ENCODE peak calls at places on chromosome 4, in ten cellular contexts. H, Z, A, L, F, I, Y, M, T and K are unnamed samples.

GRCh38 chr4:82050806-82051205 is 323.0 kb downstream of the HNRNPD start:
- DNase-seq in L (no peak), A (no peak), M (no peak), F (no peak), I (no peak), Z (no peak), Y (no peak), T (no peak), H (peak), K (no peak)

GRCh38 chr4:122692641-122693520 is 39.6 kb upstream of the BBS12 start:
- DNase-seq in T (no peak), M (peak), H (peak), I (no peak), Y (no peak), L (no peak), A (no peak), F (no peak), Z (no peak), K (no peak)

GRCh38 chr4:17385403-17385802 is 126.5 kb downstream of the QDPR start:
- DNase-seq in H (peak), Z (no peak), T (no peak), L (no peak), I (no peak), Y (no peak), M (peak), A (peak), F (peak), K (no peak)

GRCh38 chr4:24137963-24138601 is 248.2 kb upstream of the PPARGC1A start:
- DNase-seq in M (no peak), A (no peak), T (no peak), Z (no peak), H (no peak), Y (no peak), L (no peak), I (no peak), F (peak), K (no peak)

GRCh38 chr4:173371292-173372192 is 788 bp downstream of the SAP30 start:
- DNase-seq in M (peak), L (peak), I (peak), F (peak), H (peak), T (no peak), Y (peak), Z (no peak), A (peak), K (peak)

GRCh38 chr4:101851671-101852070 is 61.1 kb downstream of the BANK1 start:
- DNase-seq in L (no peak), F (no peak), T (no peak), M (no peak), Z (no peak), Y (no peak), I (no peak), A (no peak), H (no peak), K (no peak)

GRCh38 chr4:56321246-56321645 is 66.0 kb downstream of the AASDH start:
- DNase-seq in F (peak), M (peak), L (no peak), A (no peak), I (no peak), Y (no peak), Z (no peak), H (peak), T (no peak), K (no peak)

GRCh38 chr4:157701695-157701994 is 471.2 kb downstream of the GASK1B start:
- DNase-seq in Y (no peak), M (no peak), I (no peak), A (no peak), F (no peak), T (no peak), L (no peak), H (no peak), Z (no peak), K (no peak)

DNA sequence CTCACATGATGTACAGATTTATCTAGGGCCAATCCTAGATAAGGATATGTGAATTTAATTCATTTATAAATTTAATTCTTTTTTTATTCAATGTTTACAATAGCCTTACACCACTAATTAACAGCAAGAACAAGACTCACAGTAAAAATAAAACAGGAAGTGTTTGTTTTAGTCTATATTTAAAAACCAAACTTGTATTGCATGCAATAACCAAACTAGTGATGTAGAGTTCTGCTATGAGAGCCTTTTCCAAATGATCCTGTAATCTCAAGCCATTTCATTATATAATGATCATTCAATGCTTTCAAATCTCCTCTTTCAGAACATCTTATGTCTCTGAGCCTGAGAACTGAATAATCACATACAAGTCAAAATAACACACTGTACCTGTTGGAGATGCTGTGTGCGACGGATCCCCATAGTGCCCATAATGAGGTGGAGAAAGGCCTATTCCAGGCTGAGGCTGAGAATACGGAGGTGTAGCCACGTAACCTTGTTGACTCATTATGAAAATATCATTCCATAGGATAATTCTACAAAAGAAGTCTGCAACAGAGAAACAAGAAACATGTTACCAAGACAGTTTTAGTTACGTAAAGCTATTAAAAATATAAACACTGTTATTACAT is 2.6 kb downstream of the SEC24D start:
- DNase-seq in A (no peak), L (no peak), I (no peak), T (no peak), F (no peak), M (no peak), H (no peak), Z (no peak), Y (no peak), K (no peak)
- H3K4me3 ChIP-seq in A (no peak), L (peak), I (no peak), T (no peak), F (peak), M (peak), H (peak), Z (no peak), Y (no peak), K (no peak)

DNA sequence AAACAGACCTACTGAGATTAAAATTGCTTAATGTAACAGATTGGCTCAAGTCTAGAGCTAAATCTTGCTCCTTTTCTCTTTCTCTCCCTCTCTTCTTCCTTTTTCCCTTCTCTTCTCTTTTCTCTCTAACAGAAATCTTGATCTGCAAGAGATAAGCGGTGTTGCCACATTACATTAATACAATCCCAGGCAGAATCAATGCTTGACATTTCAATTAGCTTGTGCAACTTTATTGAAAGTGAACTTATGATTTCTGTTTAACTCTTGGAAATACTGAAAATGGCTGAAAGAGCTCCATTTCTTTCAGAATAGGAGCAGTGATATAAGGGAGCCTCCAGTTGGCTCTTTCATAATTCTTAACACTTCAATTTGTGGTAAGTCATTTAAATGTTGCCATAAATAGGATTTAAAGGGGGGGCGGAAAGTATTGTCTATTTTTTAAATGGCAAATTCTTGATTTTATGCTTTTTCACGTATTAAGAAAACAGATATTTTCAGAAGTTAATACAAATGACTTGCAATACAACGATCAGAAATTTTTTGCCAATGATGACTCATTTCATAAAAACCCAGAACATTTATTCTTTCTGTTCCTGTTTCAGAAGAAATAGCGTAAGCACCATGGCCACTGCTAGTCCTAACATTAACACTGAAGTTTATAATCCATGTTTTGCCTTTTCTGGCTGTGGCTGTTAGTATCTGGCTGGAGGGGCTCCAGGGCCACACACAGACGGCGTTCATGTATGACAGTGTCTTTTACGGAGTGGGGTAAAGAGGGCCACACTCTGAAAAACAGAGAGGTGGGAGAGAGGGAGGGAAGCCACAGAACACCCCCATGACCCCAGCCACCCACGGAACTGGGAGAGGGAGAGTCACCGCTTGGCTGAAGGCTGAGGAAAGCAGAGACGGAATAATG is 115.7 kb upstream of the FAT1 start:
- DNase-seq in A (no peak), L (no peak), I (peak), T (no peak), Z (no peak), H (peak), F (peak), Y (no peak), M (peak), K (no peak)
- H3K4me3 ChIP-seq in A (no peak), L (peak), I (no peak), T (peak), Z (no peak), H (peak), F (peak), Y (no peak), M (peak), K (no peak)

GRCh38 chr4:74133786-74134499 is 24.0 kb upstream of the MTHFD2L start:
- DNase-seq in I (peak), M (peak), F (peak), H (peak), T (peak), Y (peak), L (peak), Z (peak), A (peak), K (peak)
- H3K4me3 ChIP-seq in I (no peak), M (no peak), F (no peak), H (no peak), T (no peak), Y (no peak), L (no peak), Z (no peak), A (no peak), K (no peak)

GRCh38 chr4:112895785-112896184 is 153.7 kb upstream of the ANK2 start:
- DNase-seq in M (no peak), F (peak), A (no peak), Z (peak), H (peak), I (no peak), T (no peak), Y (no peak), L (no peak), K (no peak)
- H3K4me3 ChIP-seq in M (no peak), F (no peak), A (no peak), Z (no peak), H (no peak), I (no peak), T (no peak), Y (no peak), L (no peak), K (no peak)

GRCh38 chr4:151321586-151321985 is 3.8 kb downstream of the SH3D19 start:
- DNase-seq in F (no peak), M (no peak), Z (no peak), H (no peak), T (no peak), L (no peak), Y (no peak), A (no peak), I (no peak), K (no peak)

GRCh38 chr4:151322565-151322964 is 2.8 kb downstream of the SH3D19 start:
- DNase-seq in F (no peak), A (no peak), H (peak), Y (no peak), M (peak), L (no peak), I (no peak), Z (no peak), T (no peak), K (no peak)

GRCh38 chr4:151324124-151324448 is 1.3 kb downstream of the SH3D19 start:
- DNase-seq in Z (no peak), F (no peak), T (no peak), I (no peak), L (no peak), Y (no peak), M (no peak), A (no peak), H (no peak), K (no peak)

GRCh38 chr4:151325320-151326246 is at the start of gene SH3D19:
- DNase-seq in H (peak), Y (peak), M (peak), T (peak), A (no peak), I (peak), Z (peak), F (peak), L (no peak), K (peak)

DNA sequence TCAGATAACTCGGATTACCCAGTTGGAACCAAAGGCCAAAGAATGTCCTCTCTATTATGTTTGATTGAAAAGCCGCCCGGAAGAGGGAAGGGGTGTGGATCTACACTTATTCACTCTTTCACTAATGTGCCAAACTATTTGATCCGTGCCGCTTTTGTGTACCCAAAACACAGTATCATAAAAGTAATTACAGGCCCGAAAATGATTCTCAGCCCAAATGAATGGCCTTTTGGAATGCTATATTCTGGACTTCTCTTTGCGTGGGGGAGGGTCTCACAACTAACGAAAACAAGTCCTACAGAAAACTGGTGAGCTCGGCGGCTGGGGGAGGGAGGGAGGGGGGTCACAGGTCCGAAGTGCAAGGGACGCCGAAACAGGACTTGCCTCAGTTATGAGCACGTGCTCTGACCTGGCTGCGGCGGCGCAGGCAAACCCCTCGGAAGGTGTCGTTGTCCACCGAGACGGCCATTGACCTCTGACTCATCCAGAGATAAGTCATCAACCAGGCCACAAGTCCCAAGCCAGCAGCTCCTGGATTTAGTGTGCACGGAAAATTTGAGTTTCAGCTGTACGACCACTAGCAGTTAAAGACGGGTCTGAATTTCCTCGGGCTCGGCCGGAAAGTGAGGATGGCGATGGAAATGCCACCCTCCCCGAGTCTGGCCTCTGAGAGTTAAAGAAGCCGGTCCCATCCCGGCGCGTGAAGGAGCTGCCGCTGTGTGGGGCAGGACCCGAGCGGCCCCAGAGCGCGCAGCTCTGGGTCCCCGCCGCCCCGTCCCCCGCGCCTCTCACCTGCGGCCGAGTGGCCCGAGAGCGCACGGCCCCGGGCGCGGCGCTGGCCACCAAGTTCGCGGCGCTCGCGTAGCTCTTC is 721 bp downstream of the SH3D19 start:
- DNase-seq in M (peak), T (peak), L (no peak), Z (no peak), I (peak), H (peak), Y (peak), A (no peak), F (peak), K (no peak)
- H3K4me3 ChIP-seq in M (peak), T (peak), L (peak), Z (peak), I (peak), H (peak), Y (peak), A (no peak), F (peak), K (peak)

GRCh38 chr4:162163892-162164759 is at the start of gene FSTL5:
- DNase-seq in Y (peak), F (peak), L (no peak), Z (no peak), M (peak), A (no peak), H (peak), T (no peak), I (peak), K (peak)
- H3K4me3 ChIP-seq in Y (peak), F (no peak), L (peak), Z (peak), M (peak), A (no peak), H (peak), T (no peak), I (peak), K (no peak)

GRCh38 chr4:184824776-184825393 is 883 bp downstream of the ACSL1 start:
- DNase-seq in Y (no peak), A (peak), H (no peak), Z (no peak), M (no peak), L (no peak), I (no peak), T (no peak), F (no peak), K (peak)
- H3K4me3 ChIP-seq in Y (peak), A (peak), H (peak), Z (peak), M (peak), L (peak), I (peak), T (peak), F (peak), K (peak)

DNA sequence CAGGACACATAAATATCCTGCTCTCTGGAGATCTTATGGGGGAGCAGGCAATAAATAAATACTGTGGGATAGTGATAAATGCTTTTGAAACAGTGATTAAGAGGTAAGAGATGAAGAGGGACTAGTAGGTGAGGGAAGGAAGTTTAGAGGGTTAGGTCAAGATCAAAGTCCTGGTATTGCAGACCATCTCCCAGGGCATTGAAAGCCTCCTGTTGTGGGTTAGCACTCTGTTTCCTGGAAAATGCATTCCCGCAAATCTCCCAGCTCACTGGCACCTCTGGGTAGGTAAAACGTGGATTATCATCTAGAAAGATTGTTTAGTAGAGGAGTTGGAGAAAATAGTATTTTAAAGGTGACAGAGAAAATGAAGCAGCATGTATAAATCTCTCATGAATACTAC is 2.2 kb downstream of the SNX25 start:
- DNase-seq in Z (no peak), T (no peak), H (no peak), L (no peak), F (no peak), I (no peak), Y (no peak), M (no peak), A (no peak), K (no peak)
- H3K4me3 ChIP-seq in Z (no peak), T (no peak), H (peak), L (peak), F (peak), I (no peak), Y (no peak), M (no peak), A (peak), K (no peak)